ENCODE peak calls at places on chromosomes 6 and 20, in ten cellular contexts. F, A, I, S, G, X, T, O, J and N are unnamed samples.
A peak's percentile ranks its signal among the peaks of the same experiment; 100 is the strongest.

GRCh38 chr6:132391391-132392291 is 9.6 kb downstream of the MOXD1 start:
- DNase-seq in F (no peak), A (no peak), I (no peak), S (no peak), G (peak; percentile 42), X (no peak), T (no peak), O (peak; percentile 80), J (no peak), N (no peak)

GRCh38 chr6:710601-711571 is 17.9 kb upstream of the EXOC2 start:
- DNase-seq in F (peak; percentile 12), A (no peak), I (no peak), S (peak; percentile 36), G (peak; percentile 78), X (peak; percentile 28), T (no peak), O (peak; percentile 46), J (peak; percentile 47), N (peak; percentile 63)

GRCh38 chr20:62454936-62455673 is 20.7 kb downstream of the GATA5 start:
- DNase-seq in F (no peak), A (no peak), I (no peak), S (no peak), G (no peak), X (no peak), T (no peak), O (no peak), J (no peak), N (no peak)

GRCh38 chr6:148455674-148456559 is 113.3 kb downstream of the SASH1 start:
- DNase-seq in F (peak; percentile 53), A (no peak), I (no peak), S (no peak), G (no peak), X (no peak), T (no peak), O (no peak), J (no peak), N (no peak)

GRCh38 chr20:15643713-15644112 is 929.5 kb downstream of the KIF16B start:
- DNase-seq in F (no peak), A (no peak), I (no peak), S (no peak), G (no peak), X (no peak), T (no peak), O (no peak), J (no peak), N (no peak)

GRCh38 chr6:97557355-97557754 is 274.3 kb upstream of the MMS22L start:
- DNase-seq in F (no peak), A (no peak), I (no peak), S (no peak), G (no peak), X (no peak), T (no peak), O (no peak), J (no peak), N (no peak)

GRCh38 chr6:89951574-89952360 is 57.5 kb downstream of the GJA10 start:
- DNase-seq in F (no peak), A (no peak), I (no peak), S (no peak), G (no peak), X (no peak), T (no peak), O (peak; percentile 62), J (no peak), N (no peak)

GRCh38 chr6:99393698-99394531 is at the start of gene COQ3:
- DNase-seq in F (peak; percentile 89), A (peak; percentile 24), I (peak; percentile 64), S (peak; percentile 89), G (peak; percentile 88), X (peak; percentile 54), T (no peak), O (peak; percentile 41), J (peak; percentile 51), N (peak; percentile 48)

GRCh38 chr20:2108987-2109386 is 7.4 kb downstream of the STK35 start:
- DNase-seq in F (no peak), A (peak; percentile 29), I (no peak), S (no peak), G (no peak), X (no peak), T (no peak), O (peak; percentile 88), J (no peak), N (no peak)

GRCh38 chr6:34658605-34659218 is 37.9 kb downstream of the ILRUN start:
- DNase-seq in F (no peak), A (no peak), I (no peak), S (no peak), G (no peak), X (no peak), T (no peak), O (no peak), J (no peak), N (no peak)